ENCODE peak calls at places on chromosome 15, in six cellular contexts. E is GM23338, A is sigmoid colon, I is breast epithelium, D is H1, Y is HL-60. H is an unnamed sample.
A peak's percentile ranks its signal among the peaks of the same experiment; 100 is the strongest.

GRCh38 chr15:62067448-62068044 is 769 bp downstream of the C2CD4A start:
- DNase-seq in E (peak; percentile 64), A (peak; percentile 67), I (no peak), D (no peak), Y (no peak), H (no peak)

GRCh38 chr15:33915571-33916407 is 52.5 kb upstream of the CHRM5 start:
- DNase-seq in E (peak; percentile 16), A (no peak), I (no peak), D (no peak), Y (no peak), H (no peak)

GRCh38 chr15:100405179-100405578 is 63.4 kb upstream of the ADAMTS17 start:
- DNase-seq in E (no peak), A (no peak), I (no peak), D (no peak), Y (no peak), H (no peak)

GRCh38 chr15:29107291-29107890 is 162.2 kb downstream of the NSMCE3 start:
- DNase-seq in E (no peak), A (no peak), I (no peak), D (no peak), Y (no peak), H (no peak)

GRCh38 chr15:28990390-28990789 is 104.6 kb downstream of the APBA2 start:
- DNase-seq in E (no peak), A (no peak), I (no peak), D (no peak), Y (no peak), H (peak; percentile 26)

GRCh38 chr15:27674826-27675225 is 424.3 kb downstream of the OCA2 start:
- DNase-seq in E (no peak), A (no peak), I (no peak), D (no peak), Y (no peak), H (no peak)

GRCh38 chr15:88858934-88859333 is 36.4 kb downstream of the HAPLN3 start:
- DNase-seq in E (no peak), A (no peak), I (no peak), D (no peak), Y (no peak), H (no peak)

GRCh38 chr15:39864116-39864515 is 56.0 kb downstream of the GPR176 start:
- DNase-seq in E (no peak), A (no peak), I (no peak), D (no peak), Y (no peak), H (no peak)

GRCh38 chr15:60840703-60841411 is 361.9 kb upstream of the ICE2 start:
- DNase-seq in E (no peak), A (no peak), I (no peak), D (no peak), Y (no peak), H (no peak)

GRCh38 chr15:68235022-68235421 is 5.5 kb upstream of the CLN6 start:
- DNase-seq in E (no peak), A (no peak), I (no peak), D (no peak), Y (no peak), H (peak; percentile 84)

GRCh38 chr15:41928637-41929620 is 35.1 kb upstream of the SPTBN5 start:
- DNase-seq in E (no peak), A (no peak), I (no peak), D (no peak), Y (no peak), H (no peak)
- TF ChIP-seq POLR2AphosphoS5 in E (no peak), A (no peak), I (no peak), D (no peak), Y (no peak), H (peak; percentile 5)

GRCh38 chr15:63474810-63475316 is 29.5 kb upstream of the USP3 start:
- DNase-seq in E (no peak), A (no peak), I (no peak), D (no peak), Y (no peak), H (no peak)

GRCh38 chr15:63473999-63474809 is 30.2 kb upstream of the USP3 start:
- DNase-seq in E (peak; percentile 68), A (no peak), I (no peak), D (no peak), Y (no peak), H (no peak)

GRCh38 chr15:63478243-63478642 is 26.1 kb upstream of the USP3 start:
- DNase-seq in E (no peak), A (no peak), I (no peak), D (no peak), Y (no peak), H (no peak)

GRCh38 chr15:63475670-63476069 is 28.7 kb upstream of the USP3 start:
- DNase-seq in E (no peak), A (no peak), I (no peak), D (no peak), Y (no peak), H (no peak)

GRCh38 chr15:63476229-63476632 is 28.2 kb upstream of the USP3 start:
- DNase-seq in E (no peak), A (no peak), I (no peak), D (no peak), Y (no peak), H (no peak)
- H3K4me3 ChIP-seq in E (no peak overlapping the region), A (no peak overlapping the region), I (no peak overlapping the region), D (no peak overlapping the region), Y (no peak overlapping the region), H (no peak overlapping the region)

GRCh38 chr15:67197364-67197695 is 57.1 kb downstream of the AAGAB start:
- DNase-seq in E (no peak), A (no peak), I (no peak), D (no peak), Y (no peak), H (peak; percentile 85)
- TF ChIP-seq POLR2AphosphoS5 in E (no peak), A (no peak), I (no peak), D (no peak), Y (no peak), H (no peak)

GRCh38 chr15:70140031-70140542 is 42.4 kb upstream of the TLE3 start:
- DNase-seq in E (no peak), A (no peak), I (no peak), D (no peak), Y (no peak), H (no peak)
- H3K4me3 ChIP-seq in E (peak overlapping the region; percentile 16), A (no peak overlapping the region), I (no peak overlapping the region), D (no peak overlapping the region), Y (no peak overlapping the region), H (no peak overlapping the region)

GRCh38 chr15:83845230-83845629 is 191.3 kb downstream of the ADAMTSL3 start:
- DNase-seq in E (no peak), A (no peak), I (no peak), D (no peak), Y (no peak), H (no peak)
- TF ChIP-seq POLR2AphosphoS5 in E (no peak), A (peak; percentile 69), I (no peak), D (no peak), Y (no peak), H (peak; percentile 74)

DNA sequence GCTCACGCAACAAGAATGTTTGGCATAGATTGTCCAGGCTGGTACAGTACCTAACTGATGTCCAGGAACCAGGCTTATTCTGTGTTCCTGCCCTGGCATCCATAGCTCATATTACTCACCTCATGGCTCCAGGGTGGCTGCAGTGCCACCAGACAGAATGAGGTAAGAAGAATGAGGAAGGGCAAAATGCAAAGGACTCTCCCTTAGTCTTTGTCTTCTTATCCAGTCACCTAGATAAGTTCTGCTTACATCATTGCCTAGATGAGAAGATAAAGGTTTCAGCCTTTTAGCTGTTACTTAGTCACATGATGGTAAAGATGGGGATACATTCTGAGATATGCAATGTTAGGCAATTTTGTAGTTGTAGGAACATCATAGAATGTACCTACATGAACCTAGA is 45.8 kb downstream of the CHP1 start:
- DNase-seq in E (no peak), A (no peak), I (no peak), D (no peak), Y (peak; percentile 73), H (no peak)
- H3K4me3 ChIP-seq in E (no peak overlapping the region), A (no peak overlapping the region), I (no peak overlapping the region), D (no peak overlapping the region), Y (no peak overlapping the region), H (no peak overlapping the region)

GRCh38 chr15:80989518-80990478 is at the start of gene MESD:
- DNase-seq in E (peak; percentile 98), A (peak; percentile 99), I (peak; percentile 98), D (peak; percentile 86), Y (peak; percentile 81), H (peak; percentile 100)
- TF ChIP-seq POLR2AphosphoS5 in E (peak; percentile 95), A (peak; percentile 84), I (peak; percentile 72), D (peak; percentile 98), Y (peak; percentile 88), H (peak; percentile 92)

H was measured in esophagus muscularis mucosa.